ENCODE peak calls at places on chromosomes 6 and 20, in ten cellular contexts. G, R, K, W, L, D, V, U, H and Y are unnamed samples.

GRCh38 chr6:134267917-134268361 is 50.0 kb downstream of the SGK1 start:
- DNase-seq in G (no peak), R (peak; percentile 39), K (no peak), W (no peak), L (no peak), D (no peak), V (no peak), U (peak; percentile 55), H (no peak), Y (peak; percentile 79)

GRCh38 chr20:60038400-60038799 is 80.2 kb downstream of the CDH26 start:
- DNase-seq in G (no peak), R (no peak), K (no peak), W (no peak), L (no peak), D (no peak), V (no peak), U (no peak), H (no peak), Y (peak; percentile 33)

GRCh38 chr6:108127826-108128225 is 38.0 kb upstream of the NR2E1 start:
- DNase-seq in G (no peak), R (no peak), K (no peak), W (no peak), L (no peak), D (no peak), V (no peak), U (no peak), H (peak; percentile 89), Y (peak; percentile 51)

GRCh38 chr6:33443025-33443424 is 11.4 kb upstream of the ZBTB9 start:
- DNase-seq in G (no peak), R (no peak), K (no peak), W (peak; percentile 18), L (no peak), D (no peak), V (no peak), U (no peak), H (no peak), Y (no peak)

GRCh38 chr20:45919951-45920794 is 8.2 kb upstream of the PLTP start:
- DNase-seq in G (no peak), R (no peak), K (peak; percentile 72), W (peak; percentile 22), L (no peak), D (no peak), V (no peak), U (no peak), H (no peak), Y (no peak)

GRCh38 chr6:166588691-166589333 is 2.3 kb upstream of the RAMACL start:
- DNase-seq in G (no peak), R (peak; percentile 25), K (no peak), W (no peak), L (no peak), D (no peak), V (no peak), U (no peak), H (no peak), Y (no peak)

GRCh38 chr6:130001229-130001554 is 17.2 kb upstream of the L3MBTL3 start:
- DNase-seq in G (no peak), R (no peak), K (no peak), W (no peak), L (no peak), D (no peak), V (no peak), U (no peak), H (no peak), Y (no peak)

GRCh38 chr6:3751730-3752537 is 421 bp upstream of the PXDC1 start:
- DNase-seq in G (no peak), R (peak; percentile 86), K (peak; percentile 90), W (peak; percentile 92), L (peak; percentile 95), D (peak; percentile 88), V (peak; percentile 88), U (peak; percentile 78), H (peak; percentile 73), Y (peak; percentile 93)

GRCh38 chr20:52840041-52840440 is 132.1 kb upstream of the TSHZ2 start:
- DNase-seq in G (no peak), R (no peak), K (no peak), W (no peak), L (no peak), D (no peak), V (no peak), U (no peak), H (no peak), Y (no peak)

GRCh38 chr6:153092082-153093013 is 38.7 kb downstream of the RGS17 start:
- DNase-seq in G (no peak), R (no peak), K (no peak), W (no peak), L (no peak), D (no peak), V (no peak), U (no peak), H (peak; percentile 28), Y (no peak)

DNA sequence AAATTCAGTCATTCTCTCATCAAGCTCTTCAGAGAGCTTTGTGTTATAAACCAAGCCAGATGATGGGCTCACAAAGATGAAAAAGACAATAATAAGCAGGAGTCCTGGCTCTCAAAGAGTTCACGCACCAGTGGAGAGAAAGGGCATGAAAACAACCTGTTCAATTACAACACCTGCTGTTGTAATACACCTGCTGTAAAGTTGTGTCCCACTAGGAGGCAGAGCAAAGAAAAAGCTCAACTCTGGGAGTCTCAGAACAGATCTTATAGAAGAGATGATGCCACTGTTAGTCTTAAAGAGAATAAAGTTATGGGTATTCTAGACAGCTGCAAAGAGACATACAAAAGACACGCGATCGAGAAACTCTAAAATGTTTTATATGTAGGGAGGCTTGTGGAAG is 100.6 kb downstream of the DCDC2 start:
- DNase-seq in G (no peak), R (no peak), K (no peak), W (no peak), L (no peak), D (no peak), V (no peak), U (no peak), H (peak; percentile 7), Y (peak; percentile 43)
- TF ChIP-seq CTCF in G (no peak), R (no peak), K (no peak), W (no peak), L (no peak), D (no peak), V (no peak), U (no peak), H (no peak), Y (peak; percentile 18)

GRCh38 chr20:4814696-4815252 is 93.1 kb downstream of the PRND start:
- DNase-seq in G (no peak), R (peak; percentile 64), K (no peak), W (no peak), L (peak; percentile 73), D (no peak), V (peak; percentile 75), U (peak; percentile 52), H (no peak), Y (no peak)
- H3K4me1 ChIP-seq in G (peaks cover 58% of the 10 kb centered on the region), R (peaks cover 7% of the 10 kb centered on the region), K (peaks cover 8% of the 10 kb centered on the region), W (peaks cover 8% of the 10 kb centered on the region), L (peaks cover 55% of the 10 kb centered on the region), D (peaks cover 44% of the 10 kb centered on the region), V (peaks cover 16% of the 10 kb centered on the region), U (no peaks in the 10 kb centered on the region), H (peaks cover 22% of the 10 kb centered on the region), Y (peaks cover 10% of the 10 kb centered on the region)

DNA sequence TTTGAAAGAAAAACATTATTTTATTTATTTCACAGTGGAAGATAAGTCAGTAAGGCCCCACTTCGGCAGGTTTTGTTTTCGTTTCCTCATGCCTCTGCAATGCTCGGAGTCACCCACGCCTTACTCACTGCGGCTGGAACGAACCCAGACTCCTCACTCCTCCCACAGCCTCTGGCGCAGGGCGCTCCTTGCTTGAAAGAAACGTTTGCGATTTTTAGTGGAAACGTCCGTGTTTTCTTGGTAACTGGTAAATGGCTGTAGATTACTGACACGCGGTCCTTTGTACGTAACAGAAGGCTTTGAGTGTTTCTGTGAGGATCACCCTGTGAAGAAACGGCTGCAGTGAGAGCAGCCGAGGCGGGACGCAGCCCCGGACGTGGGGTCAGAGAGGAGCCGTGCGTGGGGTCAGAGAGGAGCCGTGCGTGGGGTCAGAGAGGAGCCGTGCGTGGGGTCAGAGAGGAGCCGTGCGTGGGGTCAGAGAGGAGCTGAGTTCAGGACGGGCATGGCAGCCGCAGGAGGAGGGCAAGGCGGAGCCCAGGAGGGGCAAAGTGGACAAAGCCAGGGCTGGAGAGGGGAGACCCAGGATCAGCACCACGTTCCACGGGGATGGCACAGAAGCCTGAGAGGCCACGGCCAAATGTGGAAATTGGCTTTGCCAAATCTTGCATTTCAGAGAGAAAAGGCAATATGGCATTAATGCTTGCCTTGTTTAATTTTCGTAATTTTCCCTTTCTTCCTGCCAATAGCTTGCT is 198.6 kb upstream of the THBS2 start:
- DNase-seq in G (no peak), R (peak; percentile 58), K (peak; percentile 95), W (peak; percentile 92), L (no peak), D (no peak), V (peak; percentile 69), U (peak; percentile 49), H (no peak), Y (no peak)
- H3K4me3 ChIP-seq in G (no peak overlapping the region), R (peak overlapping the region; percentile 33), K (peak overlapping the region; percentile 29), W (peak overlapping the region; percentile 27), L (peak overlapping the region; percentile 33), D (no peak overlapping the region), V (no peak overlapping the region), U (no peak overlapping the region), H (no peak overlapping the region), Y (no peak overlapping the region)

GRCh38 chr20:37408930-37409210 is 62.9 kb downstream of the SRC start:
- DNase-seq in G (no peak), R (no peak), K (no peak), W (no peak), L (no peak), D (no peak), V (no peak), U (no peak), H (no peak), Y (no peak)
- TF ChIP-seq CTCF in G (no peak), R (no peak), K (no peak), W (no peak), L (no peak), D (no peak), V (no peak), U (no peak), H (no peak), Y (no peak)